ENCODE peak calls at places on chromosomes 16 and 17, in ten cellular contexts. Z, X, E, O, U, W, A, S, F and K are unnamed samples.

GRCh38 chr16:54517181-54517580 is 230.6 kb upstream of the IRX3 start:
- DNase-seq in Z (no peak), X (no peak), E (no peak), O (no peak), U (no peak), W (no peak), A (no peak), S (no peak), F (no peak), K (no peak)

GRCh38 chr16:23597003-23597756 is 1.1 kb upstream of the NDUFAB1 start:
- DNase-seq in Z (no peak), X (no peak), E (no peak), O (peak), U (peak), W (no peak), A (no peak), S (no peak), F (no peak), K (no peak)

GRCh38 chr17:76408037-76408849 is 23.8 kb downstream of the SPHK1 start:
- DNase-seq in Z (peak), X (no peak), E (peak), O (peak), U (peak), W (peak), A (peak), S (no peak), F (peak), K (peak)

GRCh38 chr16:49528035-49528434 is 154.4 kb downstream of the C16orf78 start:
- DNase-seq in Z (no peak), X (no peak), E (peak), O (no peak), U (peak), W (peak), A (no peak), S (no peak), F (peak), K (no peak)

GRCh38 chr17:67376892-67377726 is at the start of gene PITPNC1:
- DNase-seq in Z (peak), X (no peak), E (peak), O (peak), U (peak), W (peak), A (peak), S (peak), F (peak), K (peak)

GRCh38 chr16:5001571-5001970 is 32.2 kb downstream of the NAGPA start:
- DNase-seq in Z (no peak), X (no peak), E (no peak), O (no peak), U (no peak), W (no peak), A (no peak), S (no peak), F (no peak), K (no peak)

GRCh38 chr16:85663891-85664321 is 24.8 kb downstream of the GINS2 start:
- DNase-seq in Z (no peak), X (no peak), E (no peak), O (no peak), U (no peak), W (no peak), A (no peak), S (no peak), F (no peak), K (no peak)

GRCh38 chr17:67328026-67328425 is 38.4 kb downstream of the PSMD12 start:
- DNase-seq in Z (no peak), X (no peak), E (no peak), O (no peak), U (no peak), W (no peak), A (no peak), S (no peak), F (no peak), K (no peak)

GRCh38 chr16:9484901-9485300 is 393.5 kb downstream of the HAPSTR1 start:
- DNase-seq in Z (no peak), X (no peak), E (no peak), O (no peak), U (no peak), W (no peak), A (no peak), S (no peak), F (no peak), K (no peak)

GRCh38 chr17:58560511-58560910 is 46.1 kb upstream of the MTMR4 start:
- DNase-seq in Z (no peak), X (no peak), E (no peak), O (no peak), U (no peak), W (no peak), A (no peak), S (no peak), F (no peak), K (no peak)